ENCODE peak calls at places on chromosomes 1 and 21, in eight cellular contexts. One of them, this sample, is unnamed.

GRCh38 chr1:183363967-183364366 is 54.2 kb downstream of the NMNAT2 start:
- DNase-seq in stomach: no peak
- DNase-seq in HCT116: no peak
- DNase-seq in transverse colon: no peak
- DNase-seq in GM23338: no peak
- DNase-seq in sigmoid colon: no peak
- DNase-seq in suprapubic skin: no peak
- DNase-seq in HepG2: no peak
- DNase-seq in this sample: no peak

GRCh38 chr21:34365794-34366193 is 2.0 kb downstream of the KCNE2 start:
- DNase-seq in transverse colon: peak; percentile 1
- DNase-seq in HCT116: no peak
- DNase-seq in suprapubic skin: peak; percentile 29
- DNase-seq in HepG2: peak; percentile 17
- DNase-seq in sigmoid colon: peak; percentile 19
- DNase-seq in GM23338: no peak
- DNase-seq in stomach: peak; percentile 75
- DNase-seq in this sample: no peak

GRCh38 chr1:87330201-87330953 is 1.7 kb downstream of the LMO4 start:
- DNase-seq in suprapubic skin: no peak
- DNase-seq in HepG2: no peak
- DNase-seq in transverse colon: peak; percentile 47
- DNase-seq in stomach: peak; percentile 34
- DNase-seq in sigmoid colon: peak; percentile 69
- DNase-seq in HCT116: no peak
- DNase-seq in GM23338: peak; percentile 79
- DNase-seq in this sample: no peak

GRCh38 chr1:64996541-64997257 is 30.4 kb upstream of the JAK1 start:
- DNase-seq in stomach: no peak
- DNase-seq in transverse colon: no peak
- DNase-seq in HCT116: no peak
- DNase-seq in GM23338: no peak
- DNase-seq in suprapubic skin: no peak
- DNase-seq in HepG2: no peak
- DNase-seq in sigmoid colon: no peak
- DNase-seq in this sample: no peak

GRCh38 chr1:219088778-219089557 is 84.7 kb upstream of the LYPLAL1 start:
- DNase-seq in sigmoid colon: no peak
- DNase-seq in GM23338: no peak
- DNase-seq in HepG2: peak; percentile 28
- DNase-seq in stomach: peak; percentile 33
- DNase-seq in suprapubic skin: no peak
- DNase-seq in transverse colon: peak; percentile 14
- DNase-seq in HCT116: peak; percentile 37
- DNase-seq in this sample: no peak

GRCh38 chr21:35382696-35383095 is 333.6 kb upstream of the RUNX1 start:
- DNase-seq in GM23338: no peak
- DNase-seq in transverse colon: no peak
- DNase-seq in HepG2: no peak
- DNase-seq in sigmoid colon: no peak
- DNase-seq in suprapubic skin: no peak
- DNase-seq in stomach: no peak
- DNase-seq in HCT116: no peak
- DNase-seq in this sample: no peak

GRCh38 chr1:233885196-233886028 is 19.1 kb upstream of the SLC35F3 start:
- DNase-seq in suprapubic skin: no peak
- DNase-seq in sigmoid colon: no peak
- DNase-seq in HepG2: no peak
- DNase-seq in stomach: no peak
- DNase-seq in HCT116: no peak
- DNase-seq in transverse colon: no peak
- DNase-seq in GM23338: no peak
- DNase-seq in this sample: no peak

GRCh38 chr1:167206166-167206835 is 14.4 kb upstream of the POU2F1 start:
- DNase-seq in sigmoid colon: no peak
- DNase-seq in suprapubic skin: no peak
- DNase-seq in HCT116: no peak
- DNase-seq in transverse colon: no peak
- DNase-seq in GM23338: peak; percentile 54
- DNase-seq in stomach: no peak
- DNase-seq in HepG2: no peak
- DNase-seq in this sample: no peak

GRCh38 chr1:88799433-88799832 is 91.9 kb downstream of the GTF2B start:
- DNase-seq in stomach: no peak
- DNase-seq in HepG2: no peak
- DNase-seq in GM23338: no peak
- DNase-seq in suprapubic skin: no peak
- DNase-seq in transverse colon: no peak
- DNase-seq in sigmoid colon: no peak
- DNase-seq in HCT116: no peak
- DNase-seq in this sample: no peak

GRCh38 chr1:184409011-184409410 is 22.2 kb downstream of the C1orf21 start:
- DNase-seq in HepG2: no peak
- DNase-seq in transverse colon: no peak
- DNase-seq in GM23338: no peak
- DNase-seq in stomach: no peak
- DNase-seq in sigmoid colon: no peak
- DNase-seq in HCT116: no peak
- DNase-seq in suprapubic skin: no peak
- DNase-seq in this sample: no peak

DNA sequence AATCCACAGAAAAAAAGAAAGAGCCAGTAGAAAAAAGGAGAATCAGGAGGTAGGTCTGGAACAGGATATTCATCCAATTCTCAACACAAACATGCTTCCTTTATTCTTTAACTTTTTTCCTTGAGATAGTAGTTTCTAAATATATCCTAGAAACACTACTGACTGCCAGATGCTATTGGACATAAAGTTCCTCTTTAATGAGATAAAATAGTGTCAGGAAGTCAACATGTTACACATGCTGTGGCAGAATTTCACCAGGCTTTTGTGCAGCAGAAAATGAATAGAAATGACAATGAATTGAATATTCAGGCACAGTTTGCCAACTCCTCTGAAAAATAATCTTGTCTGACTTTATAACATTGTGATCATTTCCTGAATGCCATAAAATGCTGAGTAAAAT is 486.2 kb upstream of the ADGRL2 start:
- DNase-seq in stomach: no peak
- DNase-seq in suprapubic skin: no peak
- DNase-seq in sigmoid colon: no peak
- DNase-seq in HepG2: no peak
- DNase-seq in transverse colon: no peak
- DNase-seq in GM23338: no peak
- DNase-seq in HCT116: no peak
- DNase-seq in this sample: no peak
- H3K27ac ChIP-seq in stomach: no peak overlapping the region
- H3K27ac ChIP-seq in suprapubic skin: no peak overlapping the region
- H3K27ac ChIP-seq in sigmoid colon: no peak overlapping the region
- H3K27ac ChIP-seq in HepG2: no peak overlapping the region
- H3K27ac ChIP-seq in transverse colon: no peak overlapping the region
- H3K27ac ChIP-seq in GM23338: no peak overlapping the region
- H3K27ac ChIP-seq in HCT116: no peak overlapping the region
- H3K27ac ChIP-seq in this sample: no peak overlapping the region

GRCh38 chr1:38271116-38271633 is 224.6 kb upstream of the POU3F1 start:
- DNase-seq in sigmoid colon: peak; percentile 57
- DNase-seq in HCT116: no peak
- DNase-seq in HepG2: no peak
- DNase-seq in GM23338: no peak
- DNase-seq in stomach: no peak
- DNase-seq in suprapubic skin: no peak
- DNase-seq in transverse colon: no peak
- DNase-seq in this sample: no peak

GRCh38 chr1:38267037-38268036 is 220.7 kb upstream of the POU3F1 start:
- DNase-seq in suprapubic skin: no peak
- DNase-seq in transverse colon: no peak
- DNase-seq in stomach: no peak
- DNase-seq in sigmoid colon: no peak
- DNase-seq in HCT116: no peak
- DNase-seq in GM23338: peak; percentile 16
- DNase-seq in HepG2: no peak
- DNase-seq in this sample: no peak

GRCh38 chr1:38272515-38272914 is 225.9 kb upstream of the POU3F1 start:
- DNase-seq in sigmoid colon: no peak
- DNase-seq in GM23338: no peak
- DNase-seq in HepG2: no peak
- DNase-seq in stomach: no peak
- DNase-seq in HCT116: no peak
- DNase-seq in suprapubic skin: no peak
- DNase-seq in transverse colon: no peak
- DNase-seq in this sample: no peak

GRCh38 chr1:38268226-38268625 is 221.6 kb upstream of the POU3F1 start:
- DNase-seq in stomach: no peak
- DNase-seq in GM23338: peak; percentile 10
- DNase-seq in HCT116: no peak
- DNase-seq in HepG2: no peak
- DNase-seq in transverse colon: no peak
- DNase-seq in sigmoid colon: no peak
- DNase-seq in suprapubic skin: no peak
- DNase-seq in this sample: no peak

GRCh38 chr1:38270241-38270871 is 223.8 kb upstream of the POU3F1 start:
- DNase-seq in suprapubic skin: no peak
- DNase-seq in GM23338: peak; percentile 91
- DNase-seq in HepG2: no peak
- DNase-seq in transverse colon: no peak
- DNase-seq in HCT116: no peak
- DNase-seq in sigmoid colon: peak; percentile 40
- DNase-seq in stomach: no peak
- DNase-seq in this sample: no peak
- TF ChIP-seq POLR2AphosphoS5 in suprapubic skin: no peak
- TF ChIP-seq POLR2AphosphoS5 in GM23338: peak; percentile 32
- TF ChIP-seq POLR2AphosphoS5 in HepG2: no peak
- TF ChIP-seq POLR2AphosphoS5 in transverse colon: no peak
- TF ChIP-seq POLR2AphosphoS5 in HCT116: no peak
- TF ChIP-seq POLR2AphosphoS5 in sigmoid colon: no peak
- TF ChIP-seq POLR2AphosphoS5 in stomach: no peak
- TF ChIP-seq POLR2AphosphoS5 in this sample: no peak

DNA sequence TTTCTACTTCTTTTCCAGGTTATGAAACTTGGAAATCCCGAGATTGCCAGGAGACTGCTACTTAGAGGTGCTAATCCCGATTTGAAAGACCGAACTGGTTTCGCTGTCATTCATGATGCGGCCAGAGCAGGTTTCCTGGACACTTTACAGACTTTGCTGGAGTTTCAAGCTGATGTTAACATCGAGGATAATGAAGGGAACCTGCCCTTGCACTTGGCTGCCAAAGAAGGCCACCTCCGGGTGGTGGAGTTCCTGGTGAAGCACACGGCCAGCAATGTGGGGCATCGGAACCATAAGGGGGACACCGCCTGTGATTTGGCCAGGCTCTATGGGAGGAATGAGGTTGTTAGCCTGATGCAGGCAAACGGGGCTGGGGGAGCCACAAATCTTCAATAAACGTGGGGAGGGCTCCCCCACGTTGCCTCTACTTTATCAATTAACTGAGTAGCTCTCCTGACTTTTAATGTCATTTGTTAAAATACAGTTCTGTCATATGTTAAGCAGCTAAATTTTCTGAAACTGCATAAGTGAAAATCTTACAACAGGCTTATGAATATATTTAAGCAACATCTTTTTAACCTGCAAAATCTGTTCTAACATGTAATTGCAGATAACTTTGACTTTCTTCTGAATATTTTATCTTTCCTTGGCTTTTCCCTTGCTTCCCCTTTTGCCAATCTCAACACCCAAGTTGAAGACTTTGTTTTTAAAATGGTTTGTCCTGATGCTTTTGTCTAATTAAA is 4.0 kb downstream of the CDKN2C start:
- DNase-seq in sigmoid colon: no peak
- DNase-seq in transverse colon: no peak
- DNase-seq in GM23338: peak; percentile 50
- DNase-seq in HCT116: no peak
- DNase-seq in HepG2: no peak
- DNase-seq in stomach: no peak
- DNase-seq in suprapubic skin: no peak
- DNase-seq in this sample: no peak
- H3K27ac ChIP-seq in sigmoid colon: no peak overlapping the region
- H3K27ac ChIP-seq in transverse colon: peak overlapping the region; percentile 12
- H3K27ac ChIP-seq in GM23338: no peak overlapping the region
- H3K27ac ChIP-seq in HCT116: no peak overlapping the region
- H3K27ac ChIP-seq in HepG2: no peak overlapping the region
- H3K27ac ChIP-seq in stomach: no peak overlapping the region
- H3K27ac ChIP-seq in suprapubic skin: no peak overlapping the region
- H3K27ac ChIP-seq in this sample: peak overlapping the region; percentile 99

GRCh38 chr1:119712342-119713038 is 756 bp downstream of the PHGDH start:
- DNase-seq in GM23338: peak; percentile 94
- DNase-seq in HCT116: peak; percentile 19
- DNase-seq in sigmoid colon: peak; percentile 94
- DNase-seq in transverse colon: peak; percentile 65
- DNase-seq in HepG2: peak; percentile 77
- DNase-seq in stomach: peak; percentile 64
- DNase-seq in suprapubic skin: peak; percentile 88
- DNase-seq in this sample: peak; percentile 92

GRCh38 chr1:119714583-119714982 is 2.8 kb downstream of the PHGDH start:
- DNase-seq in HepG2: no peak
- DNase-seq in transverse colon: no peak
- DNase-seq in stomach: no peak
- DNase-seq in sigmoid colon: no peak
- DNase-seq in GM23338: peak; percentile 38
- DNase-seq in suprapubic skin: no peak
- DNase-seq in HCT116: no peak
- DNase-seq in this sample: peak; percentile 78

GRCh38 chr1:119715542-119715941 is 3.8 kb downstream of the PHGDH start:
- DNase-seq in GM23338: peak; percentile 35
- DNase-seq in HCT116: no peak
- DNase-seq in sigmoid colon: no peak
- DNase-seq in stomach: no peak
- DNase-seq in transverse colon: no peak
- DNase-seq in HepG2: no peak
- DNase-seq in suprapubic skin: no peak
- DNase-seq in this sample: no peak

GRCh38 chr1:119713039-119713537 is 1.4 kb downstream of the PHGDH start:
- DNase-seq in HCT116: no peak
- DNase-seq in HepG2: no peak
- DNase-seq in sigmoid colon: no peak
- DNase-seq in transverse colon: no peak
- DNase-seq in GM23338: no peak
- DNase-seq in stomach: no peak
- DNase-seq in suprapubic skin: no peak
- DNase-seq in this sample: peak; percentile 91

DNA sequence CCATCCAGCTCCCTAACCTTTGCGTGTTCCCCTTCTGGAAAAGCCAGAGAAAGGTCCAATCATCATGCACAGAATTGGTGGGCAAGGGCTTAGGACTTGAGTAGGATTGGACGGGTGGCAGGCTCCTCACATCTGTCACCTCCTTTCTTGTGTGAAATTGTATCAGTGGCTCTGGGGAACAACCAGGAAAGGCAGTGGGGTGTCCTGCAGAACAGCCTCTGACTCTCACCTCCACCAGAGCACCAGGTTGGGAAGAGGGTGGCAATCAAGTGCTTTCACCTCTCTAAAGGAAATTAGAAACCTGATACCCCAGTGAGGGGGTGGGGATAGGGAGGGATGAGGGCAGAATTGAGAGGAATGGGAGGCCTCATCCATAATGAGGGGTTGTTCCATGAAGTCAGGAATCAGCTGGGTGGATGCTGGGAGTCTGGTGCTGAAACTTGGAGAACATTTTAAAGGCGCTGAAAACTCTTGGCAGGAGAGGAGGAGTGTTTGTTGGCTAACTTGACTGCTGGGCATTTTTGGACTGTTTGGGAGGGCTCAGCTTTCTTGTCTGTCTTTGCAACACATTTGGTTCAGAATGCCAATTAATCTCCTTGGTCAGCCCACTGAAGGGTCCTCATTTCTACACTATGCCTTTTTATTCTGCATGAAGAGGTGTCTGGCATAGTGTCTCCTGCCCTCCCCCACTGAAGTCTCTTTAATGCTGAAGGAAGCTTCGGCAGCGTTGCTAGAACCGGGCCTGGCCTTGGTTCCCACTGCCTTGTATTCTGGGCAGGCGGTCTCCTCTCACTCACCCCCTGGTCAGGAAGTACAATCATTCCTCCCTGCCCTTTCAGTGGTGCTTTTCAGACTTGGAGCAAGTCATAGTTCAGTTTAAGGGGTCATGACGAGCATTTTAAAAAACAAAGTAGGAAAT is 2.1 kb downstream of the PHGDH start:
- DNase-seq in HCT116: no peak
- DNase-seq in GM23338: peak; percentile 82
- DNase-seq in suprapubic skin: no peak
- DNase-seq in sigmoid colon: no peak
- DNase-seq in stomach: no peak
- DNase-seq in transverse colon: no peak
- DNase-seq in HepG2: no peak
- DNase-seq in this sample: peak; percentile 89
- TF ChIP-seq POLR2AphosphoS5 in HCT116: no peak
- TF ChIP-seq POLR2AphosphoS5 in GM23338: peak; percentile 87
- TF ChIP-seq POLR2AphosphoS5 in suprapubic skin: no peak
- TF ChIP-seq POLR2AphosphoS5 in sigmoid colon: no peak
- TF ChIP-seq POLR2AphosphoS5 in stomach: no peak
- TF ChIP-seq POLR2AphosphoS5 in transverse colon: no peak
- TF ChIP-seq POLR2AphosphoS5 in HepG2: peak; percentile 28
- TF ChIP-seq POLR2AphosphoS5 in this sample: no peak

This sample was measured in esophagus muscularis mucosa.